ENCODE peak calls at places on chromosomes 12 and 14, in nine cellular contexts. One of them, this sample, is unnamed. For H3K4me1, the result is how much of the 10 kb centered on the place peaks cover.

GRCh38 chr12:76312314-76312713 is 35.9 kb downstream of the BBS10 start:
- DNase-seq in A549: no peak
- DNase-seq in H9: no peak
- DNase-seq in lower lobe of right lung: no peak
- DNase-seq in CD8-positive, alpha-beta T cell: no peak
- DNase-seq in ovary: no peak
- DNase-seq in HepG2: no peak
- DNase-seq in neural progenitor cell: no peak
- DNase-seq in PC-3: no peak
- DNase-seq in this sample: no peak

GRCh38 chr12:2334291-2335088 is 281.7 kb downstream of the CACNA1C start:
- DNase-seq in A549: no peak
- DNase-seq in H9: no peak
- DNase-seq in lower lobe of right lung: no peak
- DNase-seq in CD8-positive, alpha-beta T cell: no peak
- DNase-seq in ovary: no peak
- DNase-seq in HepG2: no peak
- DNase-seq in neural progenitor cell: no peak
- DNase-seq in PC-3: no peak
- DNase-seq in this sample: no peak

GRCh38 chr14:33932526-33933292 is 18.2 kb downstream of the EGLN3 start:
- DNase-seq in A549: no peak
- DNase-seq in H9: no peak
- DNase-seq in lower lobe of right lung: no peak
- DNase-seq in CD8-positive, alpha-beta T cell: no peak
- DNase-seq in ovary: no peak
- DNase-seq in HepG2: no peak
- DNase-seq in neural progenitor cell: peak
- DNase-seq in PC-3: peak
- DNase-seq in this sample: no peak

GRCh38 chr12:120041386-120042231 is 52.6 kb downstream of the BICDL1 start:
- DNase-seq in A549: no peak
- DNase-seq in H9: no peak
- DNase-seq in lower lobe of right lung: no peak
- DNase-seq in CD8-positive, alpha-beta T cell: peak
- DNase-seq in ovary: no peak
- DNase-seq in HepG2: peak
- DNase-seq in neural progenitor cell: no peak
- DNase-seq in PC-3: no peak
- DNase-seq in this sample: no peak

GRCh38 chr12:66638666-66639065 is 40.2 kb downstream of the GRIP1 start:
- DNase-seq in A549: no peak
- DNase-seq in H9: no peak
- DNase-seq in lower lobe of right lung: no peak
- DNase-seq in CD8-positive, alpha-beta T cell: no peak
- DNase-seq in ovary: no peak
- DNase-seq in HepG2: no peak
- DNase-seq in neural progenitor cell: no peak
- DNase-seq in PC-3: no peak
- DNase-seq in this sample: no peak

GRCh38 chr14:24938593-24938992 is 111.4 kb downstream of the STXBP6 start:
- DNase-seq in A549: no peak
- DNase-seq in H9: no peak
- DNase-seq in lower lobe of right lung: no peak
- DNase-seq in CD8-positive, alpha-beta T cell: no peak
- DNase-seq in ovary: no peak
- DNase-seq in HepG2: no peak
- DNase-seq in neural progenitor cell: peak
- DNase-seq in PC-3: no peak
- DNase-seq in this sample: no peak

GRCh38 chr12:120598674-120599463 is 17.7 kb upstream of the POP5 start:
- DNase-seq in A549: peak
- DNase-seq in H9: no peak
- DNase-seq in lower lobe of right lung: peak
- DNase-seq in CD8-positive, alpha-beta T cell: no peak
- DNase-seq in ovary: no peak
- DNase-seq in HepG2: peak
- DNase-seq in neural progenitor cell: no peak
- DNase-seq in PC-3: peak
- DNase-seq in this sample: peak

GRCh38 chr14:51805541-51805940 is 54.9 kb upstream of the GNG2 start:
- DNase-seq in A549: no peak
- DNase-seq in H9: no peak
- DNase-seq in lower lobe of right lung: no peak
- DNase-seq in CD8-positive, alpha-beta T cell: no peak
- DNase-seq in ovary: no peak
- DNase-seq in HepG2: no peak
- DNase-seq in neural progenitor cell: no peak
- DNase-seq in PC-3: no peak
- DNase-seq in this sample: peak

GRCh38 chr14:71666579-71667145 is 265.6 kb upstream of the RGS6 start:
- DNase-seq in A549: no peak
- DNase-seq in H9: no peak
- DNase-seq in lower lobe of right lung: no peak
- DNase-seq in CD8-positive, alpha-beta T cell: no peak
- DNase-seq in ovary: no peak
- DNase-seq in HepG2: no peak
- DNase-seq in neural progenitor cell: no peak
- DNase-seq in PC-3: no peak
- DNase-seq in this sample: no peak

GRCh38 chr12:89977356-89978185 is 268.9 kb upstream of the ATP2B1 start:
- DNase-seq in A549: no peak
- DNase-seq in H9: no peak
- DNase-seq in lower lobe of right lung: no peak
- DNase-seq in CD8-positive, alpha-beta T cell: no peak
- DNase-seq in ovary: no peak
- DNase-seq in HepG2: no peak
- DNase-seq in neural progenitor cell: no peak
- DNase-seq in PC-3: peak
- DNase-seq in this sample: no peak

GRCh38 chr14:31420013-31420318 is 384 bp downstream of the HEATR5A start:
- DNase-seq in A549: peak
- DNase-seq in H9: peak
- DNase-seq in lower lobe of right lung: peak
- DNase-seq in CD8-positive, alpha-beta T cell: no peak
- DNase-seq in ovary: peak
- DNase-seq in HepG2: peak
- DNase-seq in neural progenitor cell: peak
- DNase-seq in PC-3: peak
- DNase-seq in this sample: peak

GRCh38 chr12:106134294-106134949 is 4.3 kb downstream of the NUAK1 start:
- DNase-seq in A549: no peak
- DNase-seq in H9: no peak
- DNase-seq in lower lobe of right lung: no peak
- DNase-seq in CD8-positive, alpha-beta T cell: no peak
- DNase-seq in ovary: no peak
- DNase-seq in HepG2: no peak
- DNase-seq in neural progenitor cell: no peak
- DNase-seq in PC-3: no peak
- DNase-seq in this sample: no peak
- H3K4me1 ChIP-seq in A549: half or more
- H3K4me1 ChIP-seq in H9: under half
- H3K4me1 ChIP-seq in lower lobe of right lung: under half
- H3K4me1 ChIP-seq in CD8-positive, alpha-beta T cell: under half
- H3K4me1 ChIP-seq in ovary: under half
- H3K4me1 ChIP-seq in HepG2: half or more
- H3K4me1 ChIP-seq in neural progenitor cell: under half
- H3K4me1 ChIP-seq in PC-3: half or more
- H3K4me1 ChIP-seq in this sample: under half

DNA sequence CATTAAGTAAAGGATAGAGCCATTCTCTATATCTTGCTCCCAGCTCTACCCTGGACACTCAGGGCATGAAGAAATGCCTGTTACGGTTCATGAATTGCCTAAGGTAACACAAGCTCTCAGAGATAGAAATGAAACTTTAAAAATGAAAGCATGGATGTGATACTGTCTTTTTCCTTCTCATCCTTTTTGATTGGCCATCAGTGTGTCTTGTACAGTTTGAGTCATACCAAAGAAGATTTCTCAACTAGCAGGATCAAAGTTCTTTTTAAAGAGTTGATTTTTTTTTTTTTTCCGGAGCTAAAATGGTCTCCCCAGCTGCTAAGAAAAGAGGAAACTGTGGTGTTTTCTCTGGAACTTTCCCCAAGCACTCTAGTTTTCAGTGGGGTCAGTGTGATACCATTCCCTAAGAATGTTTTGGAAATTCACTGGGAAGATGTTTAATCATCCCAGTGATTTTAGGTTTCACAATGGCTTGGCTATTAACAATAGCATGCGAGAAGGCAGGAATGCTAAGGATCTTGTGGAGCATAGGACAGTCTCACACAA is 105.0 kb downstream of the ETNK1 start:
- DNase-seq in A549: no peak
- DNase-seq in H9: no peak
- DNase-seq in lower lobe of right lung: no peak
- DNase-seq in CD8-positive, alpha-beta T cell: no peak
- DNase-seq in ovary: no peak
- DNase-seq in HepG2: no peak
- DNase-seq in neural progenitor cell: no peak
- DNase-seq in PC-3: no peak
- DNase-seq in this sample: no peak
- TF ChIP-seq CTCF in A549: no peak
- TF ChIP-seq CTCF in H9: no peak
- TF ChIP-seq CTCF in lower lobe of right lung: no peak
- TF ChIP-seq CTCF in CD8-positive, alpha-beta T cell: no peak
- TF ChIP-seq CTCF in ovary: no peak
- TF ChIP-seq CTCF in HepG2: no peak
- TF ChIP-seq CTCF in neural progenitor cell: no peak
- TF ChIP-seq CTCF in PC-3: no peak
- TF ChIP-seq CTCF in this sample: no peak

GRCh38 chr12:26935636-26936378 is 2.0 kb downstream of the INTS13 start:
- DNase-seq in A549: no peak
- DNase-seq in H9: no peak
- DNase-seq in lower lobe of right lung: no peak
- DNase-seq in CD8-positive, alpha-beta T cell: no peak
- DNase-seq in ovary: no peak
- DNase-seq in HepG2: no peak
- DNase-seq in neural progenitor cell: no peak
- DNase-seq in PC-3: peak
- DNase-seq in this sample: no peak

GRCh38 chr12:26938660-26939185 is 453 bp downstream of the FGFR1OP2 start:
- DNase-seq in A549: no peak
- DNase-seq in H9: no peak
- DNase-seq in lower lobe of right lung: no peak
- DNase-seq in CD8-positive, alpha-beta T cell: no peak
- DNase-seq in ovary: no peak
- DNase-seq in HepG2: peak
- DNase-seq in neural progenitor cell: no peak
- DNase-seq in PC-3: peak
- DNase-seq in this sample: no peak

GRCh38 chr12:26937863-26938659 is at the start of the genes FGFR1OP2 and INTS13:
- DNase-seq in A549: peak
- DNase-seq in H9: peak
- DNase-seq in lower lobe of right lung: peak
- DNase-seq in CD8-positive, alpha-beta T cell: peak
- DNase-seq in ovary: peak
- DNase-seq in HepG2: peak
- DNase-seq in neural progenitor cell: peak
- DNase-seq in PC-3: peak
- DNase-seq in this sample: peak

GRCh38 chr12:26936559-26937442 is 980 bp downstream of the INTS13 start:
- DNase-seq in A549: no peak
- DNase-seq in H9: no peak
- DNase-seq in lower lobe of right lung: no peak
- DNase-seq in CD8-positive, alpha-beta T cell: no peak
- DNase-seq in ovary: no peak
- DNase-seq in HepG2: no peak
- DNase-seq in neural progenitor cell: no peak
- DNase-seq in PC-3: peak
- DNase-seq in this sample: no peak

DNA sequence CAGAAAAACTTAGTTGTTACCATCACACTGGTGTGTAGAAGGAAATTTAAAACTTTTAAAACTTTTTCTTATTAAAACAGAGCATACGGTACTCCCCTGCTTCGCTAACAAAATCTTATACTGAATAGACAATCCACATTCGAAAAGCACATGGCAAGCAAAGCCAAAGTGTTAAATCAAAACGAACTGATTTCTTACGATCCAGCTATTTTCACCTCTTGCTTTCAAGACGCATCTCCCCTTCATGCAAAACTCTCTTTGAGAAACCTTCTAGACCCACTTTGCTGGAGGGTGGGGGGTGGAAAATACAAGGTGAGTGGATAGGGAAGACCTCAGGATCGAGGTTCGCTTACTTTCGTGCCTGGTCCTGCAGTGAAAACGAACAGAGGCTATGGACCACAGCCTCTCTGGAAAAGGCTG is 328 bp downstream of the INTS13 start:
- DNase-seq in A549: no peak
- DNase-seq in H9: no peak
- DNase-seq in lower lobe of right lung: no peak
- DNase-seq in CD8-positive, alpha-beta T cell: no peak
- DNase-seq in ovary: no peak
- DNase-seq in HepG2: no peak
- DNase-seq in neural progenitor cell: no peak
- DNase-seq in PC-3: peak
- DNase-seq in this sample: no peak
- H3K4me1 ChIP-seq in A549: under half
- H3K4me1 ChIP-seq in H9: under half
- H3K4me1 ChIP-seq in lower lobe of right lung: half or more
- H3K4me1 ChIP-seq in CD8-positive, alpha-beta T cell: under half
- H3K4me1 ChIP-seq in ovary: under half
- H3K4me1 ChIP-seq in HepG2: under half
- H3K4me1 ChIP-seq in neural progenitor cell: under half
- H3K4me1 ChIP-seq in PC-3: under half
- H3K4me1 ChIP-seq in this sample: under half

GRCh38 chr12:58443981-58444371 is 476.3 kb downstream of the LRIG3 start:
- DNase-seq in A549: no peak
- DNase-seq in H9: no peak
- DNase-seq in lower lobe of right lung: no peak
- DNase-seq in CD8-positive, alpha-beta T cell: no peak
- DNase-seq in ovary: no peak
- DNase-seq in HepG2: no peak
- DNase-seq in neural progenitor cell: no peak
- DNase-seq in PC-3: no peak
- DNase-seq in this sample: no peak

GRCh38 chr12:58441483-58441882 is 478.8 kb downstream of the LRIG3 start:
- DNase-seq in A549: no peak
- DNase-seq in H9: no peak
- DNase-seq in lower lobe of right lung: no peak
- DNase-seq in CD8-positive, alpha-beta T cell: no peak
- DNase-seq in ovary: no peak
- DNase-seq in HepG2: no peak
- DNase-seq in neural progenitor cell: no peak
- DNase-seq in PC-3: no peak
- DNase-seq in this sample: no peak

DNA sequence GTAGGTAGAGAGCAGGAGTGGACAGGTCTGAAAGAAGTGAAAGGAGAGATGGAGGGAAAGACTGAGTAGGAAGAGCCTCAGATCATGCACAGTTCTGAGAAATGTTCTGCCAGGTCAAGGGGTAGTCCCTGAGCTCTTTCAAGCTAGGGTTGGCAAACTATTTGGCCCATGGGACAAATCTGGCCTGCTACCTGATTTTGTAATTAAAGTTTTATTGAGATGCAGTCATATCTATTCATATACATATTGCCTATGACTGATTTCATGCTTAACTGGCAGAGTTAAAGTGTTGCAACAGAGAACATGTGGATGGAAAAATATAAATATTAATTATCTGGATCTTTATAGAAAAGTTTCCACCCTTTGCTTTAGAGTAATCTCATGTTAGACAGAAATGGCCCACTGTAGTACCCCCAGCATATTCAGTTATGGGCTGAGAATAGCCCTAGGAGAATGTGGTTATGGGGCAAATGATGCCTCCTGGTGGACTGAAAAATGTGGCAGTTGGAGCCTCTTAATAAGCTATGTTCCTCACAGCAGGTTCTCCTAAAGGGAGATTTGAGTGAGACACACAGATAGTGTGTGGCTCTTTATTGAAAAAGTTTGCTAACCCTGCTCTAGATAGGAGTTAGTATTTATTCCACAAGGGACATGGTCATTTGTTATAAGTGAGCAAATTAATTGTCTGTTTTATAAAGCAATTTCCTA is 476.9 kb downstream of the LRIG3 start:
- DNase-seq in A549: peak
- DNase-seq in H9: peak
- DNase-seq in lower lobe of right lung: no peak
- DNase-seq in CD8-positive, alpha-beta T cell: no peak
- DNase-seq in ovary: no peak
- DNase-seq in HepG2: peak
- DNase-seq in neural progenitor cell: peak
- DNase-seq in PC-3: peak
- DNase-seq in this sample: no peak
- TF ChIP-seq CTCF in A549: peak
- TF ChIP-seq CTCF in H9: peak
- TF ChIP-seq CTCF in lower lobe of right lung: peak
- TF ChIP-seq CTCF in CD8-positive, alpha-beta T cell: no peak
- TF ChIP-seq CTCF in ovary: no peak
- TF ChIP-seq CTCF in HepG2: peak
- TF ChIP-seq CTCF in neural progenitor cell: peak
- TF ChIP-seq CTCF in PC-3: peak
- TF ChIP-seq CTCF in this sample: peak

This sample was measured in BE2C.